ENCODE peak calls at places on chromosomes 5 and 9, in six cellular contexts. M, Y, N, P, K and W are unnamed samples.

GRCh38 chr5:39555788-39556187 is 131.0 kb upstream of the DAB2 start:
- DNase-seq in M (no peak), Y (no peak), N (no peak), P (no peak), K (no peak), W (no peak)

GRCh38 chr9:132192728-132193127 is 30.9 kb downstream of the NTNG2 start:
- DNase-seq in M (no peak), Y (no peak), N (peak), P (no peak), K (no peak), W (no peak)

GRCh38 chr9:125997510-125997823 is 250.3 kb downstream of the PBX3 start:
- DNase-seq in M (no peak), Y (no peak), N (no peak), P (no peak), K (no peak), W (no peak)

GRCh38 chr9:35478871-35479270 is 11.0 kb upstream of the RUSC2 start:
- DNase-seq in M (no peak), Y (no peak), N (no peak), P (no peak), K (no peak), W (no peak)

GRCh38 chr5:131587541-131587940 is 47.5 kb downstream of the RAPGEF6 start:
- DNase-seq in M (peak), Y (no peak), N (no peak), P (no peak), K (peak), W (no peak)

GRCh38 chr5:78483809-78484521 is 123.5 kb downstream of the SCAMP1 start:
- DNase-seq in M (peak), Y (no peak), N (peak), P (no peak), K (peak), W (no peak)

GRCh38 chr5:146890733-146891440 is 12.3 kb upstream of the PPP2R2B start:
- DNase-seq in M (no peak), Y (no peak), N (peak), P (no peak), K (peak), W (no peak)

GRCh38 chr5:121937762-121938161 is 24.0 kb upstream of the SRFBP1 start:
- DNase-seq in M (peak), Y (no peak), N (peak), P (no peak), K (peak), W (no peak)

GRCh38 chr5:116130471-116130870 is 45.6 kb downstream of the COMMD10 start:
- DNase-seq in M (peak), Y (no peak), N (peak), P (no peak), K (peak), W (no peak)

GRCh38 chr9:115849679-115850412 is 303.7 kb upstream of the PAPPA start:
- DNase-seq in M (peak), Y (no peak), N (no peak), P (peak), K (peak), W (no peak)

GRCh38 chr5:75053286-75054109 is 1.1 kb upstream of the GCNT4 start:
- DNase-seq in M (peak), Y (no peak), N (peak), P (no peak), K (peak), W (no peak)

GRCh38 chr5:132070460-132071337 is 2.9 kb upstream of the CSF2 start:
- DNase-seq in M (peak), Y (no peak), N (no peak), P (no peak), K (peak), W (no peak)

GRCh38 chr9:93123561-93124283 is 10.3 kb downstream of the NINJ1 start:
- DNase-seq in M (no peak), Y (no peak), N (no peak), P (no peak), K (no peak), W (peak)

GRCh38 chr9:132733133-132733815 is 63.0 kb downstream of the GTF3C4 start:
- DNase-seq in M (peak), Y (no peak), N (no peak), P (no peak), K (no peak), W (no peak)

GRCh38 chr9:93652604-93653592 is 76.5 kb downstream of the PHF2 start:
- DNase-seq in M (no peak), Y (no peak), N (no peak), P (no peak), K (no peak), W (no peak)

GRCh38 chr9:78932849-78933627 is 636.1 kb downstream of the PSAT1 start:
- DNase-seq in M (peak), Y (no peak), N (peak), P (peak), K (peak), W (no peak)

GRCh38 chr5:120464627-120465280 is 654 bp downstream of the PRR16 start:
- DNase-seq in M (peak), Y (no peak), N (peak), P (no peak), K (peak), W (no peak)

GRCh38 chr9:104787306-104788015 is 23.5 kb downstream of the NIPSNAP3B start:
- DNase-seq in M (no peak), Y (no peak), N (no peak), P (no peak), K (no peak), W (no peak)

GRCh38 chr9:124660341-124660801 is 110.7 kb downstream of the NR6A1 start:
- DNase-seq in M (peak), Y (no peak), N (peak), P (no peak), K (peak), W (no peak)

GRCh38 chr5:34538026-34538672 is 118.0 kb upstream of the RAI14 start:
- DNase-seq in M (no peak), Y (no peak), N (no peak), P (no peak), K (no peak), W (no peak)

GRCh38 chr5:168219515-168220410 is 71.7 kb upstream of the WWC1 start:
- DNase-seq in M (peak), Y (no peak), N (peak), P (peak), K (peak), W (peak)

GRCh38 chr9:4138781-4139180 is 161.1 kb downstream of the GLIS3 start:
- DNase-seq in M (no peak), Y (no peak), N (peak), P (no peak), K (peak), W (no peak)

DNA sequence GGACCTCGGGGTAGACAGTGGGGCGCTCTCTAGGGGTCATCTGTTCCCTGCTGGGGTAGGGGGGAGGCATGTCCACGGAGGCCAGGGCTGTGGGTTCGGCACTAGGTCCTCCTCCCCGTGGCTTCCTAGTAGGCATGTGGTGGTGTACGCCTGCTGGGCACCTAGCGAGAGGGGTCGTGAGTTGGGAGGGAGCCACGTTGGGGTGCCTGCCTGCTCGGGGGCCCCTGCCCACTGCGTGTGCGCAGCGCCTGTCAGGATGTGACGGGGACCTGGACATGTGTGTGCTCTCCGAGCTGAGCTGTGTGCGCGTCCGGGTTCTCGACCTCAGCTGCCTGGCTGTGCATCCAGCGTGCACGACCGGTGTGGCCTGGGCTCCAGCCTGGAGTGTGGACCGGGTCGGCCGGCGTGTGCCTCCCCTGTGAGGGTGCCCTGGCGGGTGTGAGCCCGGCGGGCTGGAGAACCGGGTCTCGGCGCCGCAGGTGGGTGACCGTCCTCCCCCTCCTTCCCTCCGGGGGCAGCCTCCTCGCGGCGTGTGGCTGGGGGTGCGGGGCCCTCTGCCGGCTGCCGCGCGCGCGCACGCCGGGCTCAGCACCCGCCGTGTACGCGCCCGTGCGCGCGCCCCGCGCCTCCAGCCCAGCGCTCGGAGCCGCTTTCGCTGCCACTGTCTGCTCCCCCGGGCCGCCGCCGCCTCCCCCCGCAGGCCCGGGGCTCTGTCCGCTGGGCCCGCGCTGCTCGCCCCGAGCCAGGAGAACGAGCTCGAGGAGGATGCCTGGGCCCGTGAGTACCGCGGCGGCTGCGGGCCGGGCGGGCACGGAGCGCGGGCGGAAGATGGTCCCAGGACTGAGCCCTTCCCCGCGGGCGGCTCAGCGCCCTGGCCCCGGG is at the start of gene PRR7:
- DNase-seq in M (peak), Y (no peak), N (peak), P (no peak), K (peak), W (peak)
- TF ChIP-seq CTCF in M (no peak), Y (no peak), N (no peak), P (no peak), K (peak), W (no peak)

DNA sequence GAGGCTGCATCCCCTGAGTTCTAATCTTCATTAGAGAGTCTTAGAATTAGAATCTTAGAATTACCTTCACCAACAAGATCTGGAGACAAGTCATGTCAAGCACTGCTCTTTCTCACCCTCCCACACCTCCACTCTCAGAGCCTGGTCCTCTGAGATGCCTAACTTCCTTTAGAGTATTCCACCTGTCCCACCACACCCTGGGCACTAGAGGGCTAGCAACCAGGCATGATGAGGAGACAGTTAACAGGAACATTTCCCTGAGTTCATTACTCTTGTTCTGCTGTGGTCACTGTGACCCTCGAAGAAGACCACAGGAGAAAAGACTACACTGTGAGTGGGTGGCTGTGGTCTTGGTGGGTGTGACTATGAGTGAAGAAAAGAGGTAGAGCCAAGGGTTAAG is 25.2 kb upstream of the MAP1B start:
- DNase-seq in M (no peak), Y (no peak), N (no peak), P (no peak), K (no peak), W (no peak)
- TF ChIP-seq CTCF in M (no peak), Y (no peak), N (no peak), P (no peak), K (peak), W (no peak)

GRCh38 chr9:134455951-134456739 is 129.9 kb downstream of the RXRA start:
- DNase-seq in M (peak), Y (no peak), N (peak), P (peak), K (peak), W (no peak)
- TF ChIP-seq CTCF in M (no peak), Y (no peak), N (no peak), P (no peak), K (peak), W (no peak)

DNA sequence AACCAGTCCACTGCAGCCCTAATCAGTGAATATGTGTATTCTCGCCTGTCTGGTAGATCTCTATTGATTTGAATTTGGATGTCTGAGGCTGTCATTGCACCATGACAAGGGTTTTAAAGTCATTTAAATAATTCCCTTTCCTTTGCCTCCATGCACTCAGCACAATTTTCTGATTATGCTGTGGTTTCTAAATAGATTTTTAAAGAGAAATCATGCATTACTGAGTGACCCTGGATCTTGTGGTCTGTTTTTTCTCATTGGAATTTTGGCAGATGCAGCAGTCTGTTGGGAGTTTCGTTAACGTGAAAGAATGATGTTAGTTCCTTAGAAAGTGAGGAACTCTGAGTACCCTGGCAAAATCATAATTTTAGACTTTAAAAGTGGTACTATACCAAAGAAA is 396.0 kb downstream of the LRRC70 start:
- DNase-seq in M (no peak), Y (no peak), N (peak), P (no peak), K (no peak), W (no peak)
- TF ChIP-seq CTCF in M (no peak), Y (no peak), N (no peak), P (no peak), K (no peak), W (no peak)

GRCh38 chr5:139193928-139194327 is 4.2 kb downstream of the SIL1 start:
- DNase-seq in M (no peak), Y (no peak), N (peak), P (no peak), K (no peak), W (no peak)
- TF ChIP-seq CTCF in M (peak), Y (no peak), N (peak), P (peak), K (peak), W (peak)

GRCh38 chr5:98734646-98735045 is 38.8 kb upstream of the RGMB start:
- DNase-seq in M (no peak), Y (no peak), N (no peak), P (no peak), K (no peak), W (no peak)
- TF ChIP-seq CTCF in M (no peak), Y (no peak), N (no peak), P (no peak), K (peak), W (no peak)

DNA sequence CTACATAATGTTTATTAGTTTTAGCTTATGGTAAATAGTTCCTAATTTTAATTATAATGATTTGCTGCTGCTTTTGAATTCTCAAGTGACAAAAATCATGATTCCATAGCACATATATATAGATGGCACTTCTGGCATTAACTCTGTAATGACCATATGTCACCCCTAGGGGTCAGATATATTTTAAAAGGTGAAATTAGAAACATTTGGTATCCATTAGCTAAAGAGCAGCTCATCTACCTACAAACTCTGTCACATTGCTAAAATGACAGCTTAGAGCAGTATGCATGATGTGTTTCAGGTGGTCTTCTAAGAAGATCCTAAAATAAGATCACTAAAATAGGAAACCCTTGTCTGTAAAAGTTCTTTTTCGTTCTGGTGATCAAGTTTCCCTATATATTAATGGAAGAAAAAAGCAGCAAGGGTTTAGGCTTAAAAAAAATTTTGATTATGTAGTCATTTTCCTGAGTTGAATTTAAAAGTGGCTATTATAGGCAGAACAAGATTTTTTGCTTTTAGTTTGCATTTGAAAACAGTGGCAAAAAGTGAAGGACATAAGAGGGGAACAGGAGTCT is 157.7 kb upstream of the POU5F2 start:
- DNase-seq in M (no peak), Y (no peak), N (peak), P (no peak), K (no peak), W (no peak)
- TF ChIP-seq CTCF in M (peak), Y (no peak), N (peak), P (peak), K (peak), W (peak)

GRCh38 chr5:80672140-80672736 is 17.5 kb upstream of the DHFR start:
- DNase-seq in M (peak), Y (no peak), N (peak), P (no peak), K (peak), W (peak)
- TF ChIP-seq CTCF in M (peak), Y (peak), N (peak), P (peak), K (peak), W (peak)

DNA sequence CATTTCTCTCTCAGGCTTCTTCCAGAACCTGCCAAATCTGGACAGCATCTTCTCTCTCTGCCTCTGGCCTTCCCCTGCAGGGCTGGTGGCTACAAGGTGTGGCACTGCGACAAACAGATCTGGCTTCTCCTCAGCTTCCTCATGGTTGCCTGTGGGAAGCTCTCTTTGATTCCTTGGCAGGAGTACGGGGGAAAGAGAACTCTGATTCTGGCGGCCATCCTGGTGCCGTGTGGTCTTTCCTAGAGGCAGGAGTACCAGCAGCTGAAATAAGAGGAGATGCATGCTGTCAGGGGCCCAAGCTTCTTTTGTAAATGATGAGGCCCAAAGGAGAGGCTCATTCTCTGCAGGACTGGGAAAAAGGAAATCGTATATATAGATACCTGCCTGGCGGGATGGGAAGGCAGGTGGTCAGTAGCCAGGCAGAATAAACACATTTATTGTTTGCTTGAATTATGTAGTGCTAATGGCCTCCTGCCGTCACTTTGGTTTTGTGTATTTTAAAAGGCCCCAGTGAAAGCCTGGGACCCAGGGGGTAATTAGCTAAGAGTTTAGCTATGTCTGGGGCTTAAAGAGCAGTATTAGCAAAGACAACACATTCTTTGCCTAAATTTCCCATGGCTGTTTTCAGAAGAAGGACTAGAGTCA is at the start of gene CER1:
- DNase-seq in M (no peak), Y (no peak), N (no peak), P (no peak), K (no peak), W (no peak)
- TF ChIP-seq CTCF in M (no peak), Y (no peak), N (no peak), P (no peak), K (no peak), W (no peak)